ENCODE peak calls at places on chromosomes 5 and 9, in four cellular contexts. V is cardiac fibroblast, E is endothelial cell, Y is type B pancreatic cell. O is an unnamed sample.

GRCh38 chr5:624118-624950 is 12.2 kb downstream of the CEP72 start:
- DNase-seq in V (no peak), E (no peak), Y (no peak), O (no peak)

GRCh38 chr5:148221510-148221909 is 16.8 kb upstream of the MARCOL start:
- DNase-seq in V (no peak), E (no peak), Y (no peak), O (no peak)

GRCh38 chr5:6154216-6154615 is 224.1 kb downstream of the MED10 start:
- DNase-seq in V (no peak), E (no peak), Y (no peak), O (no peak)

GRCh38 chr5:55896663-55897062 is 45.5 kb downstream of the IL31RA start:
- DNase-seq in V (peak; percentile 59), E (no peak), Y (no peak), O (no peak)

GRCh38 chr9:95772320-95773060 is 103.0 kb upstream of the ERCC6L2 start:
- DNase-seq in V (peak; percentile 78), E (peak; percentile 21), Y (peak; percentile 70), O (no peak)

GRCh38 chr5:163509288-163510040 is 4.0 kb downstream of the MAT2B start:
- DNase-seq in V (peak; percentile 91), E (no peak), Y (no peak), O (no peak)

GRCh38 chr9:134971196-134971595 is 53.5 kb upstream of the FCN1 start:
- DNase-seq in V (no peak), E (no peak), Y (peak; percentile 48), O (no peak)

GRCh38 chr5:178590924-178591423 is 781 bp upstream of the COL23A1 start:
- DNase-seq in V (peak; percentile 14), E (no peak), Y (no peak), O (no peak)

GRCh38 chr5:160542281-160542680 is 120.6 kb downstream of the PTTG1 start:
- DNase-seq in V (no peak), E (no peak), Y (no peak), O (no peak)

GRCh38 chr5:15105799-15106393 is 234.3 kb upstream of the ANKH start:
- DNase-seq in V (peak; percentile 65), E (peak; percentile 56), Y (no peak), O (no peak)

GRCh38 chr5:157187046-157187754 is 6.6 kb downstream of the ITK start:
- DNase-seq in V (no peak), E (no peak), Y (no peak), O (no peak)

GRCh38 chr9:38431101-38431500 is 6.8 kb upstream of the IGFBPL1 start:
- DNase-seq in V (no peak), E (no peak), Y (no peak), O (no peak)

GRCh38 chr5:83179966-83180365 is 102.6 kb downstream of the XRCC4 start:
- DNase-seq in V (no peak), E (no peak), Y (no peak), O (no peak)

GRCh38 chr9:2023532-2023931 is 8.4 kb downstream of the SMARCA2 start:
- DNase-seq in V (no peak), E (no peak), Y (no peak), O (no peak)

GRCh38 chr5:51958473-51958872 is 575.2 kb downstream of the ISL1 start:
- DNase-seq in V (no peak), E (no peak), Y (no peak), O (no peak)

GRCh38 chr5:51961154-51961562 is 577.9 kb downstream of the ISL1 start:
- DNase-seq in V (no peak), E (no peak), Y (no peak), O (no peak)

DNA sequence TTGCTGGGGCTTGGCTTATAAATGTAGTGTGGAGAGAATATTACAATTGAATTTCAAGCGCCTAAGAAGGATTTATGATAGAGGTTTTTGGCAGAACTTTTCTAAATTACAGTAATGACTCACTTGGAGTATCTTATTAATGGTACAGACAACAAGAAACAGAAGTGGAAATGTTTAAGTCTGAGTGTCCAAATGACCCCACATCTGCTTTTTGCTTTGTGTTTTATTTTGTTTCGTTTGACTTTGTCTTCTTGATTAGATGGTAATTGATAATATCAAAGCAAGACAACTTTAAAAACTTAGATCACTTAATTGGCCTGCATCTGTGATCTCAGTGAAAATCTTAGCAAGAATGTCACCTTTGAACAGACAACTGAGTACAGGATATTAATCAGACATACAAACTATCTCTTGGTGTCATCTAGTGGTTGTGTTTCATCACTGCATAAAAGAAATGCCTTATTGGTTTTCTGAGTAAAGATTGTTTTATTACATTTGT is 577.4 kb downstream of the ISL1 start:
- DNase-seq in V (peak; percentile 5), E (no peak), Y (no peak), O (no peak)
- TF ChIP-seq CTCF in V (no peak), E (no peak), Y (peak; percentile 67), O (peak; percentile 34)

GRCh38 chr5:43042626-43043399 is 2.7 kb upstream of the ANXA2R start:
- DNase-seq in V (peak; percentile 78), E (peak; percentile 46), Y (no peak), O (no peak)
- TF ChIP-seq CTCF in V (no peak), E (no peak), Y (no peak), O (no peak)

GRCh38 chr9:85483214-85483613 is 258.5 kb downstream of the AGTPBP1 start:
- DNase-seq in V (no peak), E (no peak), Y (no peak), O (no peak)
- TF ChIP-seq CTCF in V (no peak), E (no peak), Y (peak; percentile 50), O (no peak)

GRCh38 chr5:172002310-172002709 is 4.1 kb downstream of the FBXW11 start:
- DNase-seq in V (peak; percentile 36), E (no peak), Y (no peak), O (no peak)
- TF ChIP-seq CTCF in V (peak; percentile 48), E (peak; percentile 31), Y (peak; percentile 67), O (peak; percentile 50)

DNA sequence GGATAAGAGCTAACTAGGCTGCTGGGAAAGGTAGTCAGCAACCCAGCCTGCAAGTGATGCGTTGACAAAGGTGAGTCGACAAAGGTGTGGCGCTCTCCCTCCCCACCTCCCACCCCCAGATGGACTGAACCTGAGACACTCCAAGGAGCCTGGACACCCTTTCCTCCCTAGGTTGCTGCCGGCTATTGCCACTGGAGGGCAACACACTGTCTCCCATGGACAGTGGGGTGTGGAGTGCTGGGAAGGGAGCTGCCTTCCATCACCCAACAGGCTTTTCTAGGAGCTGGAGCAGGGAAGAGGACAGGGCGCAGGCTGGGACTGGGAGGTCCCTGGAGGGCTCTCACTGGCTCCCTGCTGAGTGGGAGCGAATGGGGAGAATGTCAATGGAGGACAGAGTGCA is 75.4 kb upstream of the ARAP3 start:
- DNase-seq in V (peak; percentile 58), E (peak; percentile 57), Y (no peak), O (no peak)
- TF ChIP-seq CTCF in V (peak; percentile 75), E (no peak), Y (peak; percentile 62), O (peak; percentile 53)